ENCODE peak calls at places on chromosomes 11 and 22, in four cellular contexts. C, V, J and E are unnamed samples.

GRCh38 chr11:19919050-19919561 is 206.5 kb downstream of the NAV2 start:
- DNase-seq in V (no peak), C (no peak), J (no peak), E (no peak)

GRCh38 chr22:50171319-50171964 is 911 bp downstream of the PANX2 start:
- DNase-seq in V (no peak), C (no peak), J (no peak), E (no peak)

GRCh38 chr22:30717331-30717921 is 22.8 kb downstream of the OSBP2 start:
- DNase-seq in C (no peak), V (peak; percentile 12), J (no peak), E (no peak)

GRCh38 chr11:65357856-65358356 is 3.4 kb downstream of the TIGD3 start:
- DNase-seq in C (no peak), J (peak; percentile 74), V (peak; percentile 95), E (no peak)

GRCh38 chr11:5603326-5603725 is 6.9 kb downstream of the TRIM6 start:
- DNase-seq in C (no peak), J (no peak), V (no peak), E (no peak)

GRCh38 chr11:115385211-115385610 is 119.0 kb downstream of the CADM1 start:
- DNase-seq in V (no peak), J (no peak), C (no peak), E (no peak)

GRCh38 chr11:94681140-94681539 is 87.0 kb upstream of the AMOTL1 start:
- DNase-seq in C (no peak), V (no peak), J (no peak), E (no peak)

GRCh38 chr11:75428301-75428724 is 4.7 kb downstream of the KLHL35 start:
- DNase-seq in V (peak; percentile 85), J (no peak), C (no peak), E (peak; percentile 85)

GRCh38 chr11:124656759-124657627 is 16.5 kb downstream of the SIAE start:
- DNase-seq in J (no peak), C (no peak), V (no peak), E (peak; percentile 31)

GRCh38 chr11:110297082-110297725 is 790 bp upstream of the RDX start:
- DNase-seq in V (peak; percentile 43), J (peak; percentile 35), C (no peak), E (no peak)

GRCh38 chr22:20312396-20313191 is 7.3 kb downstream of the DGCR6L start:
- DNase-seq in C (no peak), V (no peak), J (peak; percentile 12), E (peak; percentile 4)
- TF ChIP-seq MAX in C (no peak), V (peak; percentile 45), J (peak; percentile 31), E (no peak)

GRCh38 chr22:18034076-18034475 is 9.7 kb upstream of the MICAL3 start:
- DNase-seq in V (no peak), C (no peak), J (no peak), E (no peak)

GRCh38 chr22:18031670-18032454 is 7.5 kb upstream of the MICAL3 start:
- DNase-seq in C (no peak), V (no peak), J (no peak), E (no peak)

GRCh38 chr22:18032455-18033101 is 8.2 kb upstream of the MICAL3 start:
- DNase-seq in C (no peak), J (no peak), V (no peak), E (no peak)

GRCh38 chr22:18035740-18036139 is 11.4 kb upstream of the MICAL3 start:
- DNase-seq in J (no peak), C (no peak), V (peak; percentile 82), E (peak; percentile 23)

GRCh38 chr22:18033204-18033998 is 9.0 kb upstream of the MICAL3 start:
- DNase-seq in V (no peak), J (no peak), C (no peak), E (no peak)
- TF ChIP-seq TCF7 in V (no peak), J (no peak), C (no peak), E (no peak)

GRCh38 chr11:23143031-23143430 is 282.8 kb upstream of the CCDC179 start:
- DNase-seq in V (no peak), J (no peak), C (no peak), E (no peak)
- TF ChIP-seq MAX in V (no peak), J (no peak), C (no peak), E (no peak)

GRCh38 chr22:34113381-34113780 is 193.1 kb upstream of the LARGE1 start:
- DNase-seq in J (no peak), C (no peak), V (no peak), E (no peak)

GRCh38 chr22:34115722-34116121 is 195.4 kb upstream of the LARGE1 start:
- DNase-seq in V (no peak), J (no peak), C (no peak), E (no peak)

GRCh38 chr22:34108168-34108567 is 187.9 kb upstream of the LARGE1 start:
- DNase-seq in C (no peak), J (no peak), V (no peak), E (no peak)

GRCh38 chr22:34116126-34116525 is 195.8 kb upstream of the LARGE1 start:
- DNase-seq in V (no peak), C (no peak), J (no peak), E (no peak)

GRCh38 chr22:34111210-34111824 is 191.0 kb upstream of the LARGE1 start:
- DNase-seq in C (no peak), V (peak; percentile 22), J (peak; percentile 7), E (peak; percentile 49)
- TF ChIP-seq TCF7 in C (no peak), V (no peak), J (no peak), E (no peak)

GRCh38 chr22:26170112-26170492 is 840 bp downstream of the SEZ6L start:
- DNase-seq in C (no peak), J (no peak), V (no peak), E (no peak)

GRCh38 chr22:26172389-26172990 is 3.2 kb downstream of the SEZ6L start:
- DNase-seq in C (no peak), J (peak; percentile 40), V (peak; percentile 53), E (peak; percentile 76)

GRCh38 chr22:26170795-26171194 is 1.5 kb downstream of the SEZ6L start:
- DNase-seq in C (no peak), V (no peak), J (peak; percentile 24), E (peak; percentile 84)

GRCh38 chr22:26169312-26170111 is at the start of gene SEZ6L:
- DNase-seq in C (no peak), V (no peak), J (no peak), E (peak; percentile 58)

DNA sequence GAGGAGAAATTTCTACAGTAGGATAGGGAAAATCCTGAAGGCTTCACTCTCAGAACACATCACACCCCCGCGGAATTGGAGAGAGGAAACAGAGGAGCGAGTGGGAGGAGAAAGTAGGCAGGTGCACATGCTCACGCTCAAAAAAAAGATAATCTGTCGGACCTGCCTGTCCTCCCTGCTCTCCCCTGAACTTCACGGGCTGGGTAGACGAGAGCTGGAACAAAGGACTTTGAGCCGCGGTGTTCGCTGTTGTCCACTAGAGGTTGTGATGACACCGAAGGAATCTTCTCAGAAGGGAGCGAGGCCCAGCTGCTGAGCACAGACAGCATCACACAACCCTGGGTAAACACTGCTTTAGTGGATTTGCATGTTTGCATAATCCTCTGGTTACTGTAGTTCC is 5.0 kb downstream of the SEZ6L start:
- DNase-seq in C (no peak), J (peak; percentile 1), V (peak; percentile 23), E (peak; percentile 74)
- TF ChIP-seq MAX in C (no peak), J (no peak), V (no peak), E (no peak)